ENCODE peak calls at places on chromosome 20, in five cellular contexts. One of them, this sample, is unnamed.

GRCh38 chr20:59137532-59137931 is 26.1 kb upstream of the ZNF831 start:
- DNase-seq in HCT116: no peak
- DNase-seq in sigmoid colon: no peak
- DNase-seq in Peyer's patch: no peak
- DNase-seq in gastrocnemius medialis: peak
- DNase-seq in this sample: no peak

GRCh38 chr20:4661191-4661590 is 60.5 kb upstream of the PRND start:
- DNase-seq in sigmoid colon: no peak
- DNase-seq in Peyer's patch: peak
- DNase-seq in HCT116: no peak
- DNase-seq in gastrocnemius medialis: no peak
- DNase-seq in this sample: no peak

GRCh38 chr20:18511566-18511965 is 3.8 kb downstream of the SEC23B start:
- DNase-seq in Peyer's patch: no peak
- DNase-seq in sigmoid colon: no peak
- DNase-seq in HCT116: no peak
- DNase-seq in gastrocnemius medialis: no peak
- DNase-seq in this sample: no peak

GRCh38 chr20:19620471-19620870 is 137.6 kb upstream of the RIN2 start:
- DNase-seq in HCT116: no peak
- DNase-seq in Peyer's patch: no peak
- DNase-seq in sigmoid colon: no peak
- DNase-seq in gastrocnemius medialis: no peak
- DNase-seq in this sample: no peak

GRCh38 chr20:50050660-50051308 is 62.2 kb downstream of the UBE2V1 start:
- DNase-seq in gastrocnemius medialis: no peak
- DNase-seq in HCT116: no peak
- DNase-seq in Peyer's patch: no peak
- DNase-seq in sigmoid colon: no peak
- DNase-seq in this sample: peak

GRCh38 chr20:62918137-62918536 is 8.2 kb downstream of the DIDO1 start:
- DNase-seq in gastrocnemius medialis: no peak
- DNase-seq in HCT116: no peak
- DNase-seq in sigmoid colon: no peak
- DNase-seq in Peyer's patch: peak
- DNase-seq in this sample: no peak

GRCh38 chr20:2349801-2350200 is 30.9 kb upstream of the TGM6 start:
- DNase-seq in gastrocnemius medialis: no peak
- DNase-seq in sigmoid colon: no peak
- DNase-seq in Peyer's patch: no peak
- DNase-seq in HCT116: no peak
- DNase-seq in this sample: no peak

GRCh38 chr20:63624486-63624885 is 2.4 kb downstream of the GMEB2 start:
- DNase-seq in gastrocnemius medialis: no peak
- DNase-seq in HCT116: no peak
- DNase-seq in Peyer's patch: no peak
- DNase-seq in sigmoid colon: no peak
- DNase-seq in this sample: no peak

GRCh38 chr20:63747622-63748355 is 8.2 kb downstream of the SLC2A4RG start:
- DNase-seq in HCT116: no peak
- DNase-seq in sigmoid colon: no peak
- DNase-seq in gastrocnemius medialis: no peak
- DNase-seq in Peyer's patch: no peak
- DNase-seq in this sample: no peak

GRCh38 chr20:47760686-47761477 is 24.4 kb downstream of the SULF2 start:
- DNase-seq in gastrocnemius medialis: no peak
- DNase-seq in HCT116: no peak
- DNase-seq in Peyer's patch: no peak
- DNase-seq in sigmoid colon: no peak
- DNase-seq in this sample: no peak

GRCh38 chr20:58213112-58213511 is 15.3 kb downstream of the ANKRD60 start:
- DNase-seq in Peyer's patch: no peak
- DNase-seq in sigmoid colon: no peak
- DNase-seq in gastrocnemius medialis: no peak
- DNase-seq in HCT116: no peak
- DNase-seq in this sample: no peak

GRCh38 chr20:34953960-34954359 is 1.6 kb downstream of the GSS start:
- DNase-seq in sigmoid colon: no peak
- DNase-seq in Peyer's patch: no peak
- DNase-seq in HCT116: no peak
- DNase-seq in gastrocnemius medialis: no peak
- DNase-seq in this sample: no peak

GRCh38 chr20:43739148-43739749 is 12.4 kb upstream of the GTSF1L start:
- DNase-seq in HCT116: no peak
- DNase-seq in gastrocnemius medialis: no peak
- DNase-seq in Peyer's patch: no peak
- DNase-seq in sigmoid colon: no peak
- DNase-seq in this sample: no peak

GRCh38 chr20:50354690-50355592 is 155.2 kb upstream of the PTPN1 start:
- DNase-seq in sigmoid colon: peak
- DNase-seq in gastrocnemius medialis: no peak
- DNase-seq in Peyer's patch: no peak
- DNase-seq in HCT116: no peak
- DNase-seq in this sample: peak

GRCh38 chr20:24957326-24957996 is 8.4 kb downstream of the CST7 start:
- DNase-seq in gastrocnemius medialis: no peak
- DNase-seq in HCT116: no peak
- DNase-seq in Peyer's patch: no peak
- DNase-seq in sigmoid colon: peak
- DNase-seq in this sample: peak

GRCh38 chr20:23448167-23448566 is 4.5 kb downstream of the CST11 start:
- DNase-seq in gastrocnemius medialis: no peak
- DNase-seq in HCT116: no peak
- DNase-seq in Peyer's patch: no peak
- DNase-seq in sigmoid colon: no peak
- DNase-seq in this sample: no peak

GRCh38 chr20:33576432-33576883 is 85.7 kb upstream of the C20orf144 start:
- DNase-seq in HCT116: no peak
- DNase-seq in gastrocnemius medialis: no peak
- DNase-seq in Peyer's patch: no peak
- DNase-seq in sigmoid colon: no peak
- DNase-seq in this sample: no peak

GRCh38 chr20:23666189-23666588 is 22.6 kb downstream of the CST4 start:
- DNase-seq in Peyer's patch: no peak
- DNase-seq in HCT116: no peak
- DNase-seq in sigmoid colon: no peak
- DNase-seq in gastrocnemius medialis: no peak
- DNase-seq in this sample: peak

GRCh38 chr20:53623454-53624206 is 30.0 kb upstream of the ZNF217 start:
- DNase-seq in Peyer's patch: peak
- DNase-seq in HCT116: no peak
- DNase-seq in gastrocnemius medialis: peak
- DNase-seq in sigmoid colon: peak
- DNase-seq in this sample: peak

GRCh38 chr20:10297684-10298240 is 79.1 kb downstream of the SNAP25 start:
- DNase-seq in HCT116: no peak
- DNase-seq in Peyer's patch: no peak
- DNase-seq in sigmoid colon: no peak
- DNase-seq in gastrocnemius medialis: no peak
- DNase-seq in this sample: no peak

GRCh38 chr20:52943185-52943841 is 28.8 kb upstream of the TSHZ2 start:
- DNase-seq in Peyer's patch: no peak
- DNase-seq in HCT116: no peak
- DNase-seq in sigmoid colon: no peak
- DNase-seq in gastrocnemius medialis: no peak
- DNase-seq in this sample: no peak

GRCh38 chr20:17431621-17432364 is 99.4 kb downstream of the BFSP1 start:
- DNase-seq in HCT116: peak
- DNase-seq in gastrocnemius medialis: no peak
- DNase-seq in Peyer's patch: peak
- DNase-seq in sigmoid colon: peak
- DNase-seq in this sample: peak

GRCh38 chr20:13022401-13023170 is 13.8 kb downstream of the SPTLC3 start:
- DNase-seq in sigmoid colon: no peak
- DNase-seq in Peyer's patch: no peak
- DNase-seq in HCT116: no peak
- DNase-seq in gastrocnemius medialis: no peak
- DNase-seq in this sample: no peak

GRCh38 chr20:35006531-35006971 is 50.9 kb downstream of the MYH7B start:
- DNase-seq in Peyer's patch: no peak
- DNase-seq in sigmoid colon: peak
- DNase-seq in gastrocnemius medialis: peak
- DNase-seq in HCT116: no peak
- DNase-seq in this sample: peak

GRCh38 chr20:40416274-40416673 is 272.8 kb downstream of the MAFB start:
- DNase-seq in HCT116: no peak
- DNase-seq in Peyer's patch: no peak
- DNase-seq in sigmoid colon: no peak
- DNase-seq in gastrocnemius medialis: no peak
- DNase-seq in this sample: no peak

DNA sequence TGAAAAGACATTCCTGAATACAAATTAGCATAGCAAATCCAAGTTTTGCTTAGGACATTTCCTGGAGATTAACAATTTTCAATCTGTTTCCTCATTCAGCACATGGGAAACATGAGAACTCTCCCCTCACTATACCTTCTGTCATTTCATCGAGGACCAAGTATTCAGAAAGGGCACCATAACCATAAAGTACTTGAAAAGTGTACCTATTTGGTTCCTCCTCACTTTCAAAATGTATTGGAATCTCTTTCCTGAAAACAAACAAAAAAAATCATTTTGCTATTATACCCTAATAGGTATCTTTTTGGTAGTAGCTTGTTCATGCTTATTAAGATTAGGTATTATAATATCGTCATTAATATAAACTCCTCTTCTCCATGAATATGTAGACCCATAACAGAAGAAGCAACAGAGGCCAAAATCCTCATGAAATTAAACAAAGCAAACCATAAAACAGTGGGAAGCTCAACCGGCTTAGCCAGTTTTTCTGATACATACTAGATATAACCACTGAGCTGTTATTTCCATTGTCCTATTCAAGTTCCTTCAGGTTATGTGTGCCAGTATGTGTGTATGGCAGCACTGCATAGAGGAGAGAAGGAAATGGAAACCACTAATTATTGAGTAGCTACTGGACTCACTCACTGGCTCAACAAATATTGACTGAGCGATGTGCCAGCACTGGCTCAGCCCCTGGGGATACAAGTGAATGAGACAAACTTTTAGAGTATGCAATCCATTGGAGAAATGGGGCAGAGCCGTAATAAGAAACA is 274.0 kb downstream of the MAFB start:
- DNase-seq in Peyer's patch: no peak
- DNase-seq in gastrocnemius medialis: no peak
- DNase-seq in sigmoid colon: no peak
- DNase-seq in HCT116: no peak
- DNase-seq in this sample: no peak
- TF ChIP-seq POLR2A in Peyer's patch: peak
- TF ChIP-seq POLR2A in gastrocnemius medialis: no peak
- TF ChIP-seq POLR2A in sigmoid colon: no peak
- TF ChIP-seq POLR2A in HCT116: no peak
- TF ChIP-seq POLR2A in this sample: no peak

DNA sequence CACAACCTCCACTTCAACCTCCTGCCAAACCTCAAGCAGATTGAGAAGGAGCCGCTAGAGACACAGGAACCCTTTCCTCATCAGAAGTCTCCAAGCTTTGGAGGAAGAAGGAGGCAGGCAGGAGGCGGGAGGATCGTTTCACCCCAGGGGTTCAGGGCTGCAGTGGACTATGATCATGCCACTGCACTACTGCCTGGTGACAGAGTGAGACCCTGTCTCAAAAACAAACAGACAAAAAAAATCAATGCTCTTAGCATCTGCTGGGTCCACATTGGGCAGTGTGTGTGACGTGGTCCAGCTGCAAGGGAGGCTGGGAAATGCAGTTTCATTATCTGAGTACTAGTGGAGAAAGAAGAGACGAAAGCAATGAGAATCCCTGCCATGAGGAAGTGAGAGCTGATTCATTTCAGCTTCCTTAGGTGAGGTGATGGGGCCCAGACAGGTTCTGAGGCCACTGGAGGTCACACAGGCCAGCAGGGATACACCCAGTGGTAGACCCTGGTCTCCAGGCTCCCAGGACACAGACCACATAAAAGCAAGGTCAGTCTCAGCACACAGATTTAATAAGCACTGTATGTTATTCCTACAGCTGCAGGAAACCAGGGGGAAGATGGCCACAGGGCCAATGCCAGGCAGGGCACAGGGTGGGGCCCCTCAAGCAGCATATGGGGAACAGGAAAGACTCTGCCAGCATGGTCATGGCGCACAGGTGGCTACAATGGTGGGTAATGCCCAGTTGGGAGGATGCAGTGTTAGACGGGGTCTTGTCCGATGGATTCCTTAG is 4.3 kb downstream of the GFRA4 start:
- DNase-seq in Peyer's patch: no peak
- DNase-seq in sigmoid colon: no peak
- DNase-seq in HCT116: no peak
- DNase-seq in gastrocnemius medialis: no peak
- DNase-seq in this sample: no peak
- TF ChIP-seq POLR2A in Peyer's patch: no peak
- TF ChIP-seq POLR2A in sigmoid colon: no peak
- TF ChIP-seq POLR2A in HCT116: no peak
- TF ChIP-seq POLR2A in gastrocnemius medialis: no peak
- TF ChIP-seq POLR2A in this sample: no peak

GRCh38 chr20:652611-653109 is 340 bp downstream of the SRXN1 start:
- DNase-seq in sigmoid colon: peak
- DNase-seq in gastrocnemius medialis: no peak
- DNase-seq in Peyer's patch: no peak
- DNase-seq in HCT116: no peak
- DNase-seq in this sample: no peak

GRCh38 chr20:654427-654770 is 1.4 kb upstream of the SRXN1 start:
- DNase-seq in HCT116: no peak
- DNase-seq in sigmoid colon: no peak
- DNase-seq in Peyer's patch: no peak
- DNase-seq in gastrocnemius medialis: no peak
- DNase-seq in this sample: no peak

GRCh38 chr20:653110-653589 is at the start of gene SRXN1:
- DNase-seq in sigmoid colon: peak
- DNase-seq in HCT116: peak
- DNase-seq in Peyer's patch: peak
- DNase-seq in gastrocnemius medialis: peak
- DNase-seq in this sample: peak

GRCh38 chr20:651713-652610 is 1.0 kb downstream of the SRXN1 start:
- DNase-seq in Peyer's patch: no peak
- DNase-seq in gastrocnemius medialis: no peak
- DNase-seq in sigmoid colon: no peak
- DNase-seq in HCT116: no peak
- DNase-seq in this sample: no peak

GRCh38 chr20:653590-654426 is 808 bp upstream of the SRXN1 start:
- DNase-seq in gastrocnemius medialis: no peak
- DNase-seq in Peyer's patch: no peak
- DNase-seq in HCT116: no peak
- DNase-seq in sigmoid colon: no peak
- DNase-seq in this sample: no peak
- TF ChIP-seq POLR2A in gastrocnemius medialis: no peak
- TF ChIP-seq POLR2A in Peyer's patch: no peak
- TF ChIP-seq POLR2A in HCT116: no peak
- TF ChIP-seq POLR2A in sigmoid colon: no peak
- TF ChIP-seq POLR2A in this sample: no peak

GRCh38 chr20:36315545-36316351 is 9.6 kb downstream of the DLGAP4 start:
- DNase-seq in gastrocnemius medialis: no peak
- DNase-seq in sigmoid colon: peak
- DNase-seq in HCT116: no peak
- DNase-seq in Peyer's patch: no peak
- DNase-seq in this sample: no peak
- TF ChIP-seq POLR2A in gastrocnemius medialis: no peak
- TF ChIP-seq POLR2A in sigmoid colon: no peak
- TF ChIP-seq POLR2A in HCT116: no peak
- TF ChIP-seq POLR2A in Peyer's patch: no peak
- TF ChIP-seq POLR2A in this sample: no peak

This sample was measured in lower leg skin.